ENCODE peak calls at places on chromosome 9, in nine cellular contexts. N is transverse colon, L is sigmoid colon, W is spleen, J is uterus, M is GM12878, P is Peyer's patch, E is A549, F is prostate gland. H is an unnamed sample. For H3K9me3, the result is how much of the 10 kb centered on the place peaks cover.

GRCh38 chr9:4293293-4293931 is 6.5 kb downstream of the GLIS3 start:
- DNase-seq in N (no peak), L (no peak), W (no peak), J (no peak), M (no peak), P (no peak), E (peak), F (no peak), H (no peak)

GRCh38 chr9:68738346-68738745 is 33.3 kb downstream of the PIP5K1B start:
- DNase-seq in N (no peak), L (no peak), W (no peak), J (no peak), M (no peak), P (no peak), E (no peak), F (no peak), H (no peak)

GRCh38 chr9:115981011-115981410 is 172.6 kb upstream of the PAPPA start:
- DNase-seq in N (no peak), L (no peak), W (no peak), J (no peak), M (no peak), P (no peak), E (no peak), F (no peak), H (no peak)

GRCh38 chr9:81771606-81772005 is 82.3 kb upstream of the TLE1 start:
- DNase-seq in N (no peak), L (no peak), W (no peak), J (no peak), M (no peak), P (no peak), E (no peak), F (no peak), H (no peak)

GRCh38 chr9:112532427-112532826 is 45.8 kb downstream of the KIAA1958 start:
- DNase-seq in N (peak), L (no peak), W (no peak), J (peak), M (no peak), P (no peak), E (no peak), F (no peak), H (peak)

GRCh38 chr9:34501889-34502425 is 20.8 kb downstream of the ENHO start:
- DNase-seq in N (peak), L (peak), W (no peak), J (peak), M (no peak), P (no peak), E (no peak), F (peak), H (no peak)

GRCh38 chr9:121133104-121133816 is 58.5 kb downstream of the CNTRL start:
- DNase-seq in N (peak), L (no peak), W (peak), J (no peak), M (no peak), P (peak), E (peak), F (peak), H (no peak)

GRCh38 chr9:114805670-114806551 is at the start of gene TNFSF15:
- DNase-seq in N (peak), L (peak), W (peak), J (no peak), M (peak), P (peak), E (peak), F (peak), H (no peak)

GRCh38 chr9:98225015-98225442 is 30.4 kb downstream of the TBC1D2 start:
- DNase-seq in N (peak), L (peak), W (no peak), J (no peak), M (no peak), P (peak), E (no peak), F (no peak), H (no peak)

GRCh38 chr9:22342489-22343217 is 104.0 kb upstream of the DMRTA1 start:
- DNase-seq in N (no peak), L (no peak), W (no peak), J (no peak), M (no peak), P (no peak), E (peak), F (no peak), H (no peak)

GRCh38 chr9:4207881-4208615 is 91.8 kb downstream of the GLIS3 start:
- DNase-seq in N (no peak), L (no peak), W (no peak), J (no peak), M (no peak), P (no peak), E (no peak), F (no peak), H (no peak)

GRCh38 chr9:81649475-81649874 is 39.9 kb downstream of the TLE1 start:
- DNase-seq in N (peak), L (no peak), W (no peak), J (no peak), M (no peak), P (no peak), E (no peak), F (no peak), H (no peak)

GRCh38 chr9:34994429-34995287 is 5.1 kb downstream of the DNAJB5 start:
- DNase-seq in N (peak), L (no peak), W (no peak), J (peak), M (no peak), P (no peak), E (peak), F (peak), H (peak)

GRCh38 chr9:14690986-14691730 is 2.1 kb downstream of the ZDHHC21 start:
- DNase-seq in N (no peak), L (no peak), W (no peak), J (no peak), M (no peak), P (no peak), E (no peak), F (no peak), H (no peak)
- H3K4me3 ChIP-seq in N (no peak), L (no peak), W (no peak), J (no peak), M (peak), P (no peak), E (no peak), F (no peak), H (no peak)

GRCh38 chr9:103078581-103078980 is 83.4 kb downstream of the CYLC2 start:
- DNase-seq in N (no peak), L (no peak), W (no peak), J (no peak), M (no peak), P (no peak), E (no peak), F (no peak), H (no peak)
- H3K9me3 ChIP-seq in N (under half), L (under half), W (under half), J (under half), M (under half), P (under half), E (under half), F (under half), H (under half)

DNA sequence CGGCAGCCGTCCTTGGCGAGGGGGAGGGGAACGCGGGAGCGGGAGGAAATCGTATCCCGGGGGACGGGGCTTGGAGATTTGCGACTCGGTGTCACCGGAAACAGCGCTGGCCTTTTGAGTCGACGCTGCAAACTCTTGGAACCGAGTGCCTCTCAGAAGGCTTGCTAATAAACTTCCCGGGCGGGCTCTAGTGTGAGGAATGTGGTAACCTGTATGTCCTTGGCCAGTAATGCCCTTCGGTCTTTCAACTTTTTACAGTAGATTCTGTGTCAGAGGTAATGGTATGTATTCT is 82.7 kb downstream of the PTPDC1 start:
- DNase-seq in N (no peak), L (no peak), W (no peak), J (no peak), M (no peak), P (no peak), E (no peak), F (no peak), H (no peak)
- TF ChIP-seq POLR2A in N (peak), L (peak), W (no peak), J (peak), M (no peak), P (peak), E (no peak), F (peak), H (peak)

GRCh38 chr9:27338527-27338903 is 41.6 kb upstream of the EQTN start:
- DNase-seq in N (no peak), L (no peak), W (no peak), J (no peak), M (no peak), P (no peak), E (no peak), F (no peak), H (no peak)
- H3K4me3 ChIP-seq in N (no peak), L (no peak), W (no peak), J (no peak), M (no peak), P (no peak), E (no peak), F (no peak), H (no peak)

DNA sequence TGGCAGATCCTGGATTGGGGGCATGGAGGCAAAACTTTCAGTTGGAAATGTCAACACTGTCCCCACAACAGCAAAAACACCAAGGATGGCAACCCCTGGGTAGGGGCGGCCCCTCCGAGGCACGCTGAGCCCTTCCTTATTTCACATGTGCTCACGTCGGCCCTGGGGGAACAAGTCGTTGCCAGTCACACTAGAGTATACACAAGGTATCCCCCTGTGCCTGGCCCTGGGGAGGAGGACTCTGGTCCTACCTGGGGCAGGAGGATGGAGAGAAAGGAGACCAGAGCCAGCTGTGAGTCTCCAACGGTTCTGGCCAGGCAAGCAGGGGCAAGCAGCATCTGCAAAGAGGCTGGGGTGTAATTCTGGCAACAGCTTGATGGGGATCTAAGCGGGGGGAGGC is 126.9 kb upstream of the FOXD4L5 start:
- DNase-seq in N (no peak), L (no peak), W (peak), J (no peak), M (no peak), P (peak), E (no peak), F (no peak), H (no peak)
- H3K9me3 ChIP-seq in N (under half), L (under half), W (half or more), J (under half), M (under half), P (under half), E (under half), F (under half), H (under half)

GRCh38 chr9:123336455-123336854 is 19.5 kb upstream of the CRB2 start:
- DNase-seq in N (no peak), L (no peak), W (no peak), J (no peak), M (no peak), P (no peak), E (no peak), F (no peak), H (no peak)

GRCh38 chr9:123336959-123337358 is 19.0 kb upstream of the CRB2 start:
- DNase-seq in N (no peak), L (no peak), W (no peak), J (no peak), M (no peak), P (no peak), E (no peak), F (no peak), H (no peak)

GRCh38 chr9:123337971-123338370 is 18.0 kb upstream of the CRB2 start:
- DNase-seq in N (no peak), L (no peak), W (peak), J (no peak), M (no peak), P (no peak), E (no peak), F (no peak), H (no peak)

GRCh38 chr9:123339666-123340414 is 16.2 kb upstream of the CRB2 start:
- DNase-seq in N (peak), L (no peak), W (no peak), J (no peak), M (peak), P (no peak), E (no peak), F (no peak), H (no peak)

GRCh38 chr9:123338710-123339665 is 17.0 kb upstream of the CRB2 start:
- DNase-seq in N (peak), L (no peak), W (peak), J (no peak), M (peak), P (no peak), E (no peak), F (no peak), H (no peak)
- TF ChIP-seq POLR2A in N (no peak), L (no peak), W (no peak), J (no peak), M (peak), P (no peak), E (no peak), F (no peak), H (no peak)

GRCh38 chr9:129332581-129332980 is 154.5 kb upstream of the IER5L start:
- DNase-seq in N (no peak), L (no peak), W (no peak), J (no peak), M (no peak), P (no peak), E (no peak), F (no peak), H (no peak)

GRCh38 chr9:129334744-129335080 is 156.7 kb upstream of the IER5L start:
- DNase-seq in N (no peak), L (no peak), W (no peak), J (no peak), M (no peak), P (no peak), E (no peak), F (no peak), H (no peak)

GRCh38 chr9:129333613-129333960 is 155.5 kb upstream of the IER5L start:
- DNase-seq in N (no peak), L (no peak), W (no peak), J (peak), M (no peak), P (no peak), E (peak), F (no peak), H (no peak)

GRCh38 chr9:129335456-129336129 is 157.5 kb upstream of the IER5L start:
- DNase-seq in N (no peak), L (peak), W (no peak), J (peak), M (no peak), P (no peak), E (no peak), F (no peak), H (no peak)

GRCh38 chr9:129333961-129334743 is 156.1 kb upstream of the IER5L start:
- DNase-seq in N (peak), L (peak), W (peak), J (peak), M (no peak), P (peak), E (peak), F (peak), H (peak)
- H3K4me3 ChIP-seq in N (no peak), L (peak), W (no peak), J (peak), M (no peak), P (no peak), E (peak), F (peak), H (no peak)

GRCh38 chr9:100309992-100310391 is 42.8 kb downstream of the TEX10 start:
- DNase-seq in N (no peak), L (no peak), W (no peak), J (no peak), M (no peak), P (no peak), E (no peak), F (no peak), H (no peak)

GRCh38 chr9:100307061-100307460 is 45.7 kb downstream of the TEX10 start:
- DNase-seq in N (no peak), L (no peak), W (no peak), J (no peak), M (no peak), P (no peak), E (no peak), F (no peak), H (no peak)

GRCh38 chr9:100306283-100306682 is 46.5 kb downstream of the TEX10 start:
- DNase-seq in N (no peak), L (no peak), W (no peak), J (no peak), M (no peak), P (no peak), E (no peak), F (no peak), H (no peak)

GRCh38 chr9:100303812-100304211 is 48.9 kb downstream of the TEX10 start:
- DNase-seq in N (no peak), L (no peak), W (no peak), J (no peak), M (no peak), P (no peak), E (no peak), F (no peak), H (no peak)

GRCh38 chr9:100308965-100309564 is 43.7 kb downstream of the TEX10 start:
- DNase-seq in N (no peak), L (no peak), W (no peak), J (no peak), M (no peak), P (no peak), E (no peak), F (no peak), H (no peak)
- H3K9me3 ChIP-seq in N (under half), L (under half), W (under half), J (under half), M (under half), P (under half), E (under half), F (under half), H (under half)